ENCODE peak calls at places on chromosomes 7 and 10, in seven cellular contexts. One of them, this sample, is unnamed.

GRCh38 chr10:8919291-8919690 is 864.8 kb downstream of the GATA3 start:
- DNase-seq in kidney tubule cell: no peak
- DNase-seq in COLO829: no peak
- DNase-seq in AG04450: no peak
- DNase-seq in NCI-H1105 treated with DMSO at 0.1 percent for 48 hours: no peak
- DNase-seq in germinal center: no peak
- DNase-seq in hepatic stellate cell: no peak
- DNase-seq in this sample: peak; percentile 1

GRCh38 chr7:4147931-4148620 is 534.0 kb upstream of the FOXK1 start:
- DNase-seq in AG04450: no peak
- DNase-seq in COLO829: no peak
- DNase-seq in hepatic stellate cell: no peak
- DNase-seq in NCI-H1105 treated with DMSO at 0.1 percent for 48 hours: no peak
- DNase-seq in germinal center: no peak
- DNase-seq in kidney tubule cell: no peak
- DNase-seq in this sample: no peak

GRCh38 chr7:22346383-22347107 is 10.4 kb downstream of the RAPGEF5 start:
- DNase-seq in NCI-H1105 treated with DMSO at 0.1 percent for 48 hours: no peak
- DNase-seq in kidney tubule cell: peak; percentile 68
- DNase-seq in AG04450: no peak
- DNase-seq in hepatic stellate cell: no peak
- DNase-seq in COLO829: no peak
- DNase-seq in germinal center: peak; percentile 26
- DNase-seq in this sample: peak; percentile 91

GRCh38 chr7:56097700-56098099 is 4.9 kb upstream of the PHKG1 start:
- DNase-seq in hepatic stellate cell: peak; percentile 36
- DNase-seq in kidney tubule cell: peak; percentile 31
- DNase-seq in germinal center: no peak
- DNase-seq in COLO829: no peak
- DNase-seq in AG04450: peak; percentile 72
- DNase-seq in NCI-H1105 treated with DMSO at 0.1 percent for 48 hours: no peak
- DNase-seq in this sample: peak; percentile 16

GRCh38 chr10:4384254-4384653 is 441.8 kb upstream of the AKR1E2 start:
- DNase-seq in germinal center: no peak
- DNase-seq in COLO829: no peak
- DNase-seq in AG04450: peak; percentile 43
- DNase-seq in kidney tubule cell: no peak
- DNase-seq in hepatic stellate cell: no peak
- DNase-seq in NCI-H1105 treated with DMSO at 0.1 percent for 48 hours: no peak
- DNase-seq in this sample: peak; percentile 12

GRCh38 chr10:408223-408622 is 273.0 kb downstream of the ZMYND11 start:
- DNase-seq in COLO829: no peak
- DNase-seq in germinal center: no peak
- DNase-seq in AG04450: no peak
- DNase-seq in hepatic stellate cell: no peak
- DNase-seq in NCI-H1105 treated with DMSO at 0.1 percent for 48 hours: peak; percentile 26
- DNase-seq in kidney tubule cell: no peak
- DNase-seq in this sample: no peak

GRCh38 chr10:131094406-131095108 is 217.0 kb downstream of the TCERG1L start:
- DNase-seq in hepatic stellate cell: no peak
- DNase-seq in NCI-H1105 treated with DMSO at 0.1 percent for 48 hours: peak; percentile 53
- DNase-seq in germinal center: no peak
- DNase-seq in kidney tubule cell: peak; percentile 82
- DNase-seq in AG04450: no peak
- DNase-seq in COLO829: no peak
- DNase-seq in this sample: peak; percentile 1

GRCh38 chr7:16739863-16740622 is 13.5 kb upstream of the TSPAN13 start:
- DNase-seq in kidney tubule cell: peak; percentile 85
- DNase-seq in COLO829: peak; percentile 96
- DNase-seq in AG04450: peak; percentile 90
- DNase-seq in NCI-H1105 treated with DMSO at 0.1 percent for 48 hours: peak; percentile 17
- DNase-seq in hepatic stellate cell: peak; percentile 84
- DNase-seq in germinal center: no peak
- DNase-seq in this sample: peak; percentile 91

GRCh38 chr10:53088956-53089355 is 316.4 kb upstream of the MBL2 start:
- DNase-seq in germinal center: no peak
- DNase-seq in COLO829: no peak
- DNase-seq in AG04450: no peak
- DNase-seq in NCI-H1105 treated with DMSO at 0.1 percent for 48 hours: no peak
- DNase-seq in kidney tubule cell: no peak
- DNase-seq in hepatic stellate cell: no peak
- DNase-seq in this sample: peak; percentile 7

GRCh38 chr7:70071786-70072185 is 473.5 kb downstream of the AUTS2 start:
- DNase-seq in NCI-H1105 treated with DMSO at 0.1 percent for 48 hours: peak; percentile 88
- DNase-seq in hepatic stellate cell: no peak
- DNase-seq in germinal center: no peak
- DNase-seq in COLO829: no peak
- DNase-seq in AG04450: no peak
- DNase-seq in kidney tubule cell: no peak
- DNase-seq in this sample: no peak

GRCh38 chr7:20343211-20343610 is 12.5 kb downstream of the ITGB8 start:
- DNase-seq in COLO829: no peak
- DNase-seq in hepatic stellate cell: no peak
- DNase-seq in NCI-H1105 treated with DMSO at 0.1 percent for 48 hours: no peak
- DNase-seq in germinal center: no peak
- DNase-seq in kidney tubule cell: no peak
- DNase-seq in AG04450: no peak
- DNase-seq in this sample: no peak

GRCh38 chr7:47268826-47269465 is 313.0 kb downstream of the TNS3 start:
- DNase-seq in kidney tubule cell: no peak
- DNase-seq in hepatic stellate cell: no peak
- DNase-seq in germinal center: no peak
- DNase-seq in NCI-H1105 treated with DMSO at 0.1 percent for 48 hours: no peak
- DNase-seq in AG04450: no peak
- DNase-seq in COLO829: no peak
- DNase-seq in this sample: no peak

GRCh38 chr10:80855348-80855971 is 317.8 kb downstream of the SH2D4B start:
- DNase-seq in kidney tubule cell: no peak
- DNase-seq in hepatic stellate cell: peak; percentile 2
- DNase-seq in COLO829: peak; percentile 26
- DNase-seq in AG04450: no peak
- DNase-seq in germinal center: peak; percentile 3
- DNase-seq in NCI-H1105 treated with DMSO at 0.1 percent for 48 hours: no peak
- DNase-seq in this sample: no peak

GRCh38 chr10:17801507-17801906 is 7.6 kb upstream of the MRC1 start:
- DNase-seq in hepatic stellate cell: no peak
- DNase-seq in NCI-H1105 treated with DMSO at 0.1 percent for 48 hours: no peak
- DNase-seq in AG04450: no peak
- DNase-seq in COLO829: no peak
- DNase-seq in germinal center: no peak
- DNase-seq in kidney tubule cell: no peak
- DNase-seq in this sample: no peak

GRCh38 chr7:116501425-116502167 is 2.1 kb downstream of the CAV2 start:
- DNase-seq in NCI-H1105 treated with DMSO at 0.1 percent for 48 hours: no peak
- DNase-seq in COLO829: no peak
- DNase-seq in AG04450: no peak
- DNase-seq in kidney tubule cell: peak; percentile 42
- DNase-seq in hepatic stellate cell: no peak
- DNase-seq in germinal center: no peak
- DNase-seq in this sample: no peak

GRCh38 chr10:34526186-34526585 is 288.9 kb downstream of the PARD3 start:
- DNase-seq in germinal center: no peak
- DNase-seq in AG04450: no peak
- DNase-seq in kidney tubule cell: no peak
- DNase-seq in NCI-H1105 treated with DMSO at 0.1 percent for 48 hours: no peak
- DNase-seq in COLO829: no peak
- DNase-seq in hepatic stellate cell: peak; percentile 30
- DNase-seq in this sample: no peak

GRCh38 chr10:78648256-78648860 is 420.4 kb upstream of the ZMIZ1 start:
- DNase-seq in hepatic stellate cell: no peak
- DNase-seq in COLO829: no peak
- DNase-seq in kidney tubule cell: no peak
- DNase-seq in NCI-H1105 treated with DMSO at 0.1 percent for 48 hours: no peak
- DNase-seq in germinal center: no peak
- DNase-seq in AG04450: no peak
- DNase-seq in this sample: no peak

GRCh38 chr10:123156091-123156490 is 1.9 kb downstream of the BUB3 start:
- DNase-seq in NCI-H1105 treated with DMSO at 0.1 percent for 48 hours: no peak
- DNase-seq in kidney tubule cell: no peak
- DNase-seq in AG04450: no peak
- DNase-seq in hepatic stellate cell: peak; percentile 29
- DNase-seq in germinal center: no peak
- DNase-seq in COLO829: no peak
- DNase-seq in this sample: no peak

GRCh38 chr10:14569274-14570060 is 205.2 kb downstream of the FAM107B start:
- DNase-seq in hepatic stellate cell: no peak
- DNase-seq in NCI-H1105 treated with DMSO at 0.1 percent for 48 hours: no peak
- DNase-seq in AG04450: no peak
- DNase-seq in COLO829: no peak
- DNase-seq in germinal center: no peak
- DNase-seq in kidney tubule cell: no peak
- DNase-seq in this sample: no peak

GRCh38 chr7:88661921-88662320 is 97.6 kb upstream of the ZNF804B start:
- DNase-seq in germinal center: no peak
- DNase-seq in COLO829: no peak
- DNase-seq in kidney tubule cell: no peak
- DNase-seq in hepatic stellate cell: no peak
- DNase-seq in NCI-H1105 treated with DMSO at 0.1 percent for 48 hours: peak; percentile 53
- DNase-seq in AG04450: no peak
- DNase-seq in this sample: no peak

GRCh38 chr7:117951711-117952280 is 78.6 kb upstream of the CTTNBP2 start:
- DNase-seq in NCI-H1105 treated with DMSO at 0.1 percent for 48 hours: no peak
- DNase-seq in kidney tubule cell: peak; percentile 48
- DNase-seq in COLO829: no peak
- DNase-seq in AG04450: no peak
- DNase-seq in germinal center: no peak
- DNase-seq in hepatic stellate cell: no peak
- DNase-seq in this sample: peak; percentile 25

GRCh38 chr7:99407849-99408346 is 499 bp downstream of the PDAP1 start:
- DNase-seq in germinal center: peak; percentile 25
- DNase-seq in NCI-H1105 treated with DMSO at 0.1 percent for 48 hours: peak; percentile 28
- DNase-seq in kidney tubule cell: peak; percentile 68
- DNase-seq in AG04450: no peak
- DNase-seq in COLO829: peak; percentile 51
- DNase-seq in hepatic stellate cell: peak; percentile 88
- DNase-seq in this sample: peak; percentile 62

GRCh38 chr10:14532473-14533251 is 201.9 kb upstream of the FRMD4A start:
- DNase-seq in NCI-H1105 treated with DMSO at 0.1 percent for 48 hours: no peak
- DNase-seq in AG04450: no peak
- DNase-seq in kidney tubule cell: peak; percentile 95
- DNase-seq in hepatic stellate cell: no peak
- DNase-seq in germinal center: no peak
- DNase-seq in COLO829: no peak
- DNase-seq in this sample: peak; percentile 96

GRCh38 chr10:35843524-35844171 is 201.6 kb upstream of the FZD8 start:
- DNase-seq in kidney tubule cell: no peak
- DNase-seq in COLO829: no peak
- DNase-seq in NCI-H1105 treated with DMSO at 0.1 percent for 48 hours: no peak
- DNase-seq in hepatic stellate cell: peak; percentile 4
- DNase-seq in germinal center: no peak
- DNase-seq in AG04450: no peak
- DNase-seq in this sample: no peak